ENCODE peak calls at places on chromosomes 13 and 19, in seven cellular contexts. A is endothelial cell, Y is osteocyte, R is progenitor cell of endocrine pancreas, S is heart right ventricle, D is nephron progenitor cell, T is dorsolateral prefrontal cortex. P is an unnamed sample.

GRCh38 chr13:24308488-24309020 is 826 bp upstream of the C1QTNF9 start:
- DNase-seq in A (no peak), Y (no peak), R (no peak), S (no peak), D (no peak), T (no peak), P (no peak)

GRCh38 chr19:19778666-19779065 is 42.9 kb downstream of the ZNF506 start:
- DNase-seq in A (no peak), Y (no peak), R (no peak), S (no peak), D (no peak), T (no peak), P (no peak)

GRCh38 chr13:28258401-28258800 is 120.1 kb downstream of the PAN3 start:
- DNase-seq in A (no peak), Y (no peak), R (no peak), S (no peak), D (no peak), T (no peak), P (no peak)

GRCh38 chr19:907183-907853 is 5.7 kb downstream of the R3HDM4 start:
- DNase-seq in A (no peak), Y (no peak), R (no peak), S (no peak), D (no peak), T (no peak), P (no peak)

GRCh38 chr13:60584976-60585375 is 188.0 kb downstream of the TDRD3 start:
- DNase-seq in A (no peak), Y (no peak), R (no peak), S (no peak), D (peak), T (no peak), P (no peak)

GRCh38 chr13:40181203-40181845 is 485.1 kb downstream of the FOXO1 start:
- DNase-seq in A (no peak), Y (no peak), R (no peak), S (no peak), D (no peak), T (no peak), P (no peak)

GRCh38 chr19:3075605-3076431 is 13.5 kb upstream of the TLE5 start:
- DNase-seq in A (peak), Y (no peak), R (peak), S (no peak), D (peak), T (peak), P (peak)

GRCh38 chr19:4456566-4456842 is 1.1 kb downstream of the UBXN6 start:
- DNase-seq in A (peak), Y (no peak), R (no peak), S (no peak), D (peak), T (no peak), P (peak)

GRCh38 chr13:43546260-43546659 is 240.5 kb downstream of the ENOX1 start:
- DNase-seq in A (no peak), Y (no peak), R (no peak), S (peak), D (peak), T (no peak), P (no peak)

GRCh38 chr19:38134538-38135149 is 89.4 kb downstream of the DPF1 start:
- DNase-seq in A (peak), Y (no peak), R (no peak), S (peak), D (peak), T (no peak), P (no peak)
- TF ChIP-seq CTCF in A (peak), Y (peak), R (peak), S (peak), D (peak), T (peak), P (peak)

DNA sequence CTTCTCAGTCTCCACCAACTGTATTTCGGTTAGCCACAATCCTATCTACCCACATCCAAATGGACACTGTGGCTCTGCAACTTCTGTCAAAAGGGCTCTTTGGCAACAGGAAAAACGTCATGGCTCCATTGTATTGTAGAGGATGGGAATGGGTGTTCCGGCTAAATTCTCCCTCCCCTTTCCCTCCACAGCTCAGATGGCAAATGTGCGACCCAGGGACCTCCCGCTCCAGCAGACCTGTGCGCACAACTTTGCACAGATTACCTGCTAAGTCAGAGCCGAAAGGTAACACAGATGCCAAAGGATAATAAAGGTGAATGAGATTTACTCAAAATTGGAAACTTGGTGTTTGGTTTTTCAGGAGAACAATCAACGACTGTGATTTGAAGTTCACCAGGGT is 948 bp upstream of the KL start:
- DNase-seq in A (peak), Y (no peak), R (no peak), S (peak), D (no peak), T (no peak), P (no peak)
- TF ChIP-seq CTCF in A (no peak), Y (no peak), R (no peak), S (no peak), D (no peak), T (no peak), P (no peak)

DNA sequence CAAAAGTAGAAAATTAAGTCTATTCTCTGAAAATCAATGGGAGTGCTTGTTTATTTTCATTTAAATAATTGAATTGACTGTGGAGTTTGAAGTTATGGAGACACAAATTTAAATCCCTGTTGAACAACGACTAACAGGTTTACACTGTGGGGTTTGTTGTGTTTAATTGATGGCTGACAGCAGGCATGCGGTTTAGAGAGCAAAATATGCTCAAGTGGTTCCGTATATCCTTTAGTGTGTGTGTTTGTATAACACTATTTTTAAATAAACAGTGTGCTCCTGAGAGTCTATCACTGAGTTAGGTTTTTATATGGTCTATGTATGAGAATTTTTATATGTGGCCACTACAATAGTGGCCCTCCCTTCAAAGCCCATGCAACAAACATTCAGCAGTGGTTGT is 332.0 kb downstream of the GPC6 start:
- DNase-seq in A (no peak), Y (no peak), R (no peak), S (no peak), D (no peak), T (no peak), P (no peak)
- TF ChIP-seq CTCF in A (no peak), Y (no peak), R (no peak), S (no peak), D (no peak), T (no peak), P (no peak)

DNA sequence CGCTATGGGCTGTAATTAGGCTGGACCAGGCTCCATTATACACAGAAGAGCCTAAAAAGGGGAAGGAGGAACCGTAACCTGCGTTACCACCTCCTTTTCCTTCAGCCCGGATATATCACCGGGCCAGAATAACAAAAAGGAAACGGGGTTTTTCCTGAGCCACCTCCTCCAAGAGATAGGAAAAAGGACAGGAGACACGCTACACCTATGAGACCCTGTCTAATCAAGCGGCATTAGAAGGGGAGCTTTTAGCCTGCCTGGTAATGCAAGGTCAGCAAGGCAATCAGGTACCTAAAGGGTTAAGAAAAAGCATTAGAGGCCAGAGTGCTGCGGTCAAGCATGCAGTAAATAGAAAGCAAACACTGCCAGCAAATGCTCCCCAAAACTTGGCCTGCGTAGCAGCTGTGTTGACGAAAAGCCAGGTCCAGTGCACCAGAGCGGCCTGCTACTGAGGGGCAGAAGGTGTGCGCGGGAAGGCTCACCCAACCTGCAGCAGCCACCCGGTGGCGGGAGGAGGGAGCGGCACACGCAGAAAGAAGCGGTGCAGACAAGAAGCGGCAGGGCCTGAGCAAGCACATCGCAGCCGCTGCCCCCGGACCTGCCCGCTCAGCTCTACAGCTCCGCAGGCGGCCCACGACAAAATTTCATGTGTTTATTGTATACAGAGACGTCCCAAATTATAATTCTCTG is 1466.1 kb downstream of the UQCRFS1 start:
- DNase-seq in A (peak), Y (peak), R (no peak), S (peak), D (peak), T (peak), P (no peak)
- TF ChIP-seq CTCF in A (peak), Y (peak), R (no peak), S (peak), D (no peak), T (no peak), P (no peak)

GRCh38 chr13:94174009-94174408 is 305.5 kb downstream of the DCT start:
- DNase-seq in A (no peak), Y (no peak), R (no peak), S (no peak), D (no peak), T (no peak), P (no peak)

GRCh38 chr13:94175076-94175475 is 304.4 kb downstream of the DCT start:
- DNase-seq in A (no peak), Y (no peak), R (no peak), S (no peak), D (no peak), T (no peak), P (no peak)

GRCh38 chr13:94176576-94176975 is 302.9 kb downstream of the DCT start:
- DNase-seq in A (no peak), Y (no peak), R (no peak), S (no peak), D (no peak), T (no peak), P (no peak)

GRCh38 chr13:94169783-94170513 is 309.5 kb downstream of the DCT start:
- DNase-seq in A (no peak), Y (no peak), R (no peak), S (no peak), D (no peak), T (no peak), P (no peak)

GRCh38 chr13:94173312-94173854 is 306.1 kb downstream of the DCT start:
- DNase-seq in A (no peak), Y (no peak), R (no peak), S (no peak), D (no peak), T (no peak), P (no peak)
- TF ChIP-seq CTCF in A (no peak), Y (peak), R (no peak), S (no peak), D (no peak), T (no peak), P (no peak)